ENCODE peak calls at places on chromosomes 3 and 15, in eight cellular contexts. W is H7; Q is G401; R is stimulated activated naive CD8-positive, alpha-beta T cell treated with anti-CD3 and anti-CD28 coated beads, Interleukin-15, amount 100 ng/mL, for 72 hours; J is prostate gland; M is activated CD4-positive, alpha-beta T cell treated with anti-CD3 and anti-CD28 coated beads, Interleukin-2, amount 50 U/mL, for 4 hours; E is endothelial cell; K is kidney tubule cell. I is an unnamed sample.

GRCh38 chr3:172042136-172042535 is 2.8 kb downstream of the FNDC3B start:
- DNase-seq in W (no peak), Q (no peak), R (no peak), J (no peak), M (no peak), E (no peak), K (no peak), I (no peak)

GRCh38 chr3:4223783-4224182 is 79.4 kb upstream of the SETMAR start:
- DNase-seq in W (no peak), Q (peak), R (no peak), J (no peak), M (no peak), E (no peak), K (no peak), I (no peak)

GRCh38 chr3:125231895-125232294 is 19.3 kb upstream of the SLC12A8 start:
- DNase-seq in W (no peak), Q (no peak), R (no peak), J (no peak), M (no peak), E (no peak), K (peak), I (no peak)

GRCh38 chr3:49313902-49314676 is 25.8 kb downstream of the USP4 start:
- DNase-seq in W (no peak), Q (no peak), R (no peak), J (no peak), M (no peak), E (no peak), K (no peak), I (no peak)

GRCh38 chr3:55519016-55519415 is 31.9 kb upstream of the WNT5A start:
- DNase-seq in W (no peak), Q (no peak), R (no peak), J (no peak), M (no peak), E (no peak), K (peak), I (no peak)

GRCh38 chr3:115581347-115582135 is 41.8 kb upstream of the GAP43 start:
- DNase-seq in W (no peak), Q (no peak), R (no peak), J (no peak), M (no peak), E (no peak), K (peak), I (no peak)

GRCh38 chr15:52021128-52021671 is 2.2 kb downstream of the MAPK6 start:
- DNase-seq in W (peak), Q (peak), R (peak), J (no peak), M (peak), E (no peak), K (peak), I (peak)

GRCh38 chr15:78951841-78952238 is 7.0 kb upstream of the CTSH start:
- DNase-seq in W (no peak), Q (no peak), R (no peak), J (no peak), M (no peak), E (no peak), K (peak), I (peak)

GRCh38 chr3:87509401-87509800 is 233.0 kb upstream of the POU1F1 start:
- DNase-seq in W (peak), Q (no peak), R (no peak), J (no peak), M (no peak), E (no peak), K (no peak), I (no peak)

GRCh38 chr3:31536417-31536991 is 3.8 kb downstream of the STT3B start:
- DNase-seq in W (no peak), Q (no peak), R (no peak), J (no peak), M (no peak), E (no peak), K (no peak), I (no peak)

GRCh38 chr3:181752202-181752671 is 40.5 kb downstream of the SOX2 start:
- DNase-seq in W (no peak), Q (no peak), R (no peak), J (no peak), M (no peak), E (no peak), K (no peak), I (no peak)

GRCh38 chr3:175896655-175897054 is 1037.5 kb downstream of the NAALADL2 start:
- DNase-seq in W (no peak), Q (no peak), R (no peak), J (no peak), M (no peak), E (no peak), K (no peak), I (no peak)

GRCh38 chr3:123723527-123724168 is 138.8 kb upstream of the HACD2 start:
- DNase-seq in W (peak), Q (peak), R (peak), J (peak), M (peak), E (peak), K (peak), I (peak)

GRCh38 chr3:152977356-152977755 is 142.4 kb downstream of the P2RY1 start:
- DNase-seq in W (no peak), Q (no peak), R (no peak), J (no peak), M (no peak), E (no peak), K (no peak), I (no peak)

GRCh38 chr3:156732715-156733114 is 58.3 kb downstream of the TIPARP start:
- DNase-seq in W (no peak), Q (no peak), R (no peak), J (no peak), M (no peak), E (no peak), K (no peak), I (no peak)

GRCh38 chr3:46400000-46400734 is 6.7 kb downstream of the CCR5AS start:
- DNase-seq in W (no peak), Q (no peak), R (no peak), J (no peak), M (no peak), E (no peak), K (no peak), I (no peak)

GRCh38 chr3:19147905-19148767 is at the start of gene KCNH8:
- DNase-seq in W (peak), Q (no peak), R (peak), J (peak), M (no peak), E (peak), K (peak), I (no peak)

GRCh38 chr3:15498461-15499214 is 22.9 kb downstream of the COLQ start:
- DNase-seq in W (no peak), Q (no peak), R (no peak), J (no peak), M (no peak), E (no peak), K (no peak), I (no peak)

GRCh38 chr3:146308222-146308621 is 57.3 kb upstream of the PLSCR4 start:
- DNase-seq in W (no peak), Q (no peak), R (no peak), J (no peak), M (no peak), E (no peak), K (no peak), I (no peak)

GRCh38 chr3:20575153-20575552 is 389.1 kb upstream of the SGO1 start:
- DNase-seq in W (no peak), Q (no peak), R (no peak), J (no peak), M (no peak), E (no peak), K (peak), I (no peak)

GRCh38 chr3:15982667-15983145 is 184.9 kb upstream of the ANKRD28 start:
- DNase-seq in W (no peak), Q (peak), R (no peak), J (no peak), M (no peak), E (no peak), K (peak), I (no peak)

GRCh38 chr3:100954199-100954935 is 38.9 kb downstream of the ABI3BP start:
- DNase-seq in W (no peak), Q (no peak), R (no peak), J (no peak), M (no peak), E (no peak), K (no peak), I (no peak)

GRCh38 chr15:32107477-32108080 is 77.3 kb downstream of the CHRNA7 start:
- DNase-seq in W (no peak), Q (no peak), R (no peak), J (no peak), M (no peak), E (no peak), K (peak), I (no peak)

GRCh38 chr3:42067324-42067723 is 23.8 kb upstream of the TRAK1 start:
- DNase-seq in W (no peak), Q (no peak), R (no peak), J (no peak), M (no peak), E (no peak), K (no peak), I (no peak)